ENCODE peak calls at places on chromosomes 2 and 18, in five cellular contexts. Q is upper lobe of right lung, D is Panc1, S is thoracic aorta, K is left ventricle myocardium inferior. T is an unnamed sample.

GRCh38 chr2:113284481-113284880 is 5.8 kb upstream of the PAX8 start:
- DNase-seq in K (no peak), D (no peak), S (no peak), Q (no peak), T (no peak)

GRCh38 chr2:172114579-172114978 is 11.9 kb upstream of the DLX2 start:
- DNase-seq in Q (no peak), K (no peak), S (no peak), D (no peak), T (no peak)

GRCh38 chr2:121266543-121267106 is 18.4 kb downstream of the TFCP2L1 start:
- DNase-seq in S (no peak), D (no peak), Q (no peak), K (no peak), T (no peak)

GRCh38 chr2:136058951-136059530 is 58.9 kb downstream of the CXCR4 start:
- DNase-seq in Q (no peak), D (no peak), K (no peak), S (no peak), T (no peak)

GRCh38 chr2:237901932-237902846 is 42.8 kb downstream of the RAMP1 start:
- DNase-seq in K (no peak), S (no peak), D (no peak), Q (peak; percentile 52), T (no peak)

GRCh38 chr2:30675758-30676157 is 131.5 kb downstream of the CAPN13 start:
- DNase-seq in Q (no peak), S (no peak), K (no peak), D (no peak), T (no peak)

GRCh38 chr2:234608946-234609345 is 112.1 kb upstream of the ARL4C start:
- DNase-seq in S (no peak), K (no peak), D (no peak), Q (no peak), T (no peak)

GRCh38 chr2:130342020-130342532 is 621 bp upstream of the IMP4 start:
- DNase-seq in S (peak; percentile 66), D (peak; percentile 81), K (peak; percentile 90), Q (peak; percentile 93), T (peak; percentile 79)

GRCh38 chr2:60676950-60677349 is 79.1 kb upstream of the PAPOLG start:
- DNase-seq in Q (no peak), S (no peak), K (no peak), D (no peak), T (no peak)

GRCh38 chr2:216620806-216621205 is 12.4 kb upstream of the IGFBP2 start:
- DNase-seq in K (no peak), D (no peak), S (no peak), Q (no peak), T (no peak)

GRCh38 chr18:62781262-62781661 is 65.9 kb downstream of the PHLPP1 start:
- DNase-seq in S (no peak), Q (no peak), K (no peak), D (no peak), T (no peak)

GRCh38 chr2:72993147-72993546 is 75.8 kb downstream of the EMX1 start:
- DNase-seq in Q (peak; percentile 62), D (peak; percentile 43), S (no peak), K (no peak), T (no peak)

GRCh38 chr2:101036562-101036961 is 34.5 kb downstream of the RPL31 start:
- DNase-seq in Q (no peak), D (no peak), K (no peak), S (no peak), T (no peak)

GRCh38 chr2:240922234-240922981 is 16.3 kb downstream of the CROCC2 start:
- DNase-seq in Q (no peak), K (peak; percentile 10), S (no peak), D (no peak), T (no peak)

DNA sequence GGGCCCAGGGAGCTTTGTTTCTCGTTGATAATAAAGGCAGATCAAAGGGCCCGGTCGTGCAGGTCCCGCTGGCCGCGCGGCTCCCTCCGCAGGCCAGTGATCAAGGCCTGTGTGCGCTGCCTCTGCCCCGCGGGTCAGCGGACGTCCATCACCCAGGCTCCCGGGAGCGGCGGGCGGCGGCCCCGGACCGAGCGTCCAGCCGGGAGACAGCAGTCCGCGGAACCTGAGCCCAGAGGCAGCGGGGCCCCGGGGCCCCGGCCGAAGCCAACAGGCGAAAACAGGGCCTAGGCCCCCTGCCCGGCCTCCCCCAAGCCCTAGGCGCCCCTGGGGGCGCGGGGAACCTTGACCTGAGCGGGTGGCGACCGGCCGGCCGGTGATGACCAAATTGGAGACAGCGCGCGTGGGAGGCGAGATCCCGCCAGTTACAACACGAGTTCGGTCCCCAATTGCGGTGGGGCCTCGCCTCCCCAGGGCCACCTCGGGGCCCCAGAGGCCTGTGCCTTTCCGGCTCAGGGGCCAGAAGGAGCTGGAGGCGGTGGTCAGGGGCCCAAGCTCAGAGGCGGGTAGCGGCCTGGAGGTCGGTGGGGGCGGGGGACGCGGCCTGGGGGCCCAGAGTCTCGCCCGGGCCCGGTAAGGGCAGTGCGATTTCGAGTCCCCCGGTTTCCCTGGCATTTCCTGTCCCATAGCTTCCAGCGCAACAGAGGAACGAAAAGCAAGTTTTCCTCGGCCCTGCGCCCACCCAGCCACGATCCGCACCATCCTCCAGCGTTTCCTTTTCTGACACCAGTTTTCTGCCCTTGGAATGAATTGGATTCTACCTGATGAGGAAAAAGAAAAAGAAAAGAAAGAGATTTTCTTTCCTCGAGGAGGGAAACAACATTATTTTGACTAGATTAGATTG is 5.9 kb downstream of the SP9 start:
- DNase-seq in K (no peak), Q (no peak), S (no peak), D (no peak), T (no peak)
- H3K27me3 ChIP-seq in K (peaks cover 100% of the 10 kb centered on the region), Q (peaks cover 96% of the 10 kb centered on the region), S (peaks cover 75% of the 10 kb centered on the region), D (no peaks in the 10 kb centered on the region), T (peaks cover 82% of the 10 kb centered on the region)

DNA sequence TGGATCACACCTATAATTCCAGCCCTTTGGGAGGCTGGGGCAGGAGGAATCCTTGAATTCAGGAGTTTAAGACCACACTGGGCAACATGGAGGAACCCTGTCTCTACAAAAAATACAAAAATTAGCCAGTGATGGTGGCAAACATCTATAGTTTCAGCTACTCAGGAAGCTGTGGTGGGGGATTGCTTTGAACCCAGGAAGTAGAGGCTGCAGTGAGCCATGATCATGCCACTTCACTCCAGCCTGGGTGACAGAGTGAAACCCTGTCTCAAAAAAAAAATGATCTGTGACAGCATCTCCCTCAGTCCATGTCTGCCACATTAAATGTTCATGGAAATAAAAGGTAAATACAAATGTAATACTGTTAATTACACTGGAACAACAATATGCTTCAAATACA is 121.4 kb upstream of the COL5A2 start:
- DNase-seq in D (no peak), S (no peak), Q (no peak), K (no peak), T (no peak)
- TF ChIP-seq CTCF in D (no peak), S (no peak), Q (no peak), K (no peak), T (no peak)

GRCh38 chr2:138023298-138023697 is 59.0 kb downstream of the HNMT start:
- DNase-seq in K (no peak), Q (no peak), D (no peak), S (no peak), T (no peak)

GRCh38 chr2:138023976-138024375 is 59.7 kb downstream of the HNMT start:
- DNase-seq in D (no peak), K (no peak), S (no peak), Q (no peak), T (no peak)

GRCh38 chr2:138020432-138020831 is 56.2 kb downstream of the HNMT start:
- DNase-seq in D (no peak), S (no peak), K (no peak), Q (no peak), T (no peak)

GRCh38 chr2:138019289-138019688 is 55.0 kb downstream of the HNMT start:
- DNase-seq in D (no peak), K (no peak), S (no peak), Q (no peak), T (no peak)

DNA sequence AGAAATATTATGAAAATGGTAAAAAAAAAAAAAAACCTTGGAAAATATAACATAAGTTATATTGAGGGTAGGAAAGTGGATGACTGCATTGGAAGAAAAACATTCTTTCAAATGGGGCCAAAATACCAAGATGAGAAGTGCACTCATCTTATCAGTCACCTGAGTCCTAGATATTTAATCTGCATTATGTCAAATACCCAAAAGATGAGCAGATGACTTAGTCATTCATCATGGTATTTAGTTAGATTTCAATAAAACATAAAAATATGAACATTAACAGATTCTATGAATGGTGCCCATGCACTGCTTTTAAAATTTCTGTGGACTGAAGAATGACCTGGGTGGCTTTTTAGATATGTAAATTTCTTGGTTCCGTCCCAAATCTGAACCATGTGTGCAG is 56.9 kb downstream of the HNMT start:
- DNase-seq in Q (no peak), S (no peak), K (no peak), D (no peak), T (no peak)
- H3K27me3 ChIP-seq in Q (no peaks in the 10 kb centered on the region), S (no peaks in the 10 kb centered on the region), K (no peaks in the 10 kb centered on the region), D (no peaks in the 10 kb centered on the region), T (no peaks in the 10 kb centered on the region)

DNA sequence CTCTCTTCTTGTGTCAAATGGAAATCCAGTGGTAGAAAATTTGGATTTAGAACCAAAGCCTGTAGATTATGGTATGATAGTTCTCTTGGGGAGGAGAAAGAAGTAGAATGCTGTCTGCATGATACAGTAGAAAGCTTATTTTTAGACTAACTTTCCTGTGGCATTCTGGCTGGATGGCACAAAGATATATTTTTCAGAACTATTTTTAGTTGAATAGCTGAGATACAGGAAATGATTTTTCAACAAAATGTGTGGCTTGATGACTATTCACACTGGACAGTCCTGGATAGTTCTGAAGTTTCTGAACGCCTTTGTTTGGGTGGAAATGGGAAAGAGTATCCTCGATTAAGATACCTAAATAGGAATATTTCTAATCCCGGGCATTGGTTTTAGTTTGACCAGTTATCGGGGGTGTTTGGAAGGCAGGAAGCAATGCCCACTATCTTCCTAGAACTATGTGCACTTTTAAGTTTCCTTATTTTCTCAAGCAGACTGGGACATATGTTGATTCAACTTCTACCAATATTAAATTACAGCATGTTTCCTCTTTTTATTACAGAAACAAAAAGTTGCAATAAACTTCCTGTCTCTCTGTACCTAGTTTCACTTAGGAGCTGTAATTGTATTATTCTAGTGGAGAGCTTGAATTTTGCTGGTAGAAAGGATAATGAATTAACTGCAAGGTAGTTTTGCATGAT is 32.1 kb downstream of the GDF7 start:
- DNase-seq in K (no peak), S (no peak), Q (no peak), D (no peak), T (no peak)
- TF ChIP-seq CTCF in K (no peak), S (no peak), Q (no peak), D (no peak), T (no peak)

GRCh38 chr2:219302412-219302968 is 6.7 kb downstream of the PTPRN start:
- DNase-seq in D (no peak), S (no peak), Q (peak; percentile 51), K (no peak), T (no peak)

GRCh38 chr2:219300022-219300421 is 9.2 kb downstream of the PTPRN start:
- DNase-seq in D (no peak), S (no peak), Q (peak; percentile 54), K (no peak), T (no peak)

GRCh38 chr2:219308142-219309093 is 783 bp downstream of the PTPRN start:
- DNase-seq in Q (peak; percentile 79), S (no peak), K (peak; percentile 63), D (no peak), T (peak; percentile 21)

GRCh38 chr2:219306047-219306446 is 3.2 kb downstream of the PTPRN start:
- DNase-seq in K (no peak), D (no peak), S (no peak), Q (no peak), T (no peak)

GRCh38 chr2:219304223-219304622 is 5.0 kb downstream of the PTPRN start:
- DNase-seq in Q (no peak), S (no peak), D (no peak), K (no peak), T (no peak)
- H3K27me3 ChIP-seq in Q (peaks cover 43% of the 10 kb centered on the region), S (no peaks in the 10 kb centered on the region), D (peaks cover 5% of the 10 kb centered on the region), K (peaks cover 98% of the 10 kb centered on the region), T (no peaks in the 10 kb centered on the region)